ENCODE peak calls at places on chromosome 9, in seven cellular contexts. G is heart right ventricle, L is fibroblast of lung, E is tibial artery, W is Peyer's patch, S is tibial nerve, N is aorta. J is an unnamed sample. For H3K36me3, the result is how much of the 10 kb centered on the place peaks cover.

GRCh38 chr9:17744786-17745185 is 165.9 kb downstream of the SH3GL2 start:
- DNase-seq in G (no peak), L (peak), E (no peak), W (no peak), S (no peak), N (no peak), J (no peak)

GRCh38 chr9:4293293-4293931 is 6.5 kb downstream of the GLIS3 start:
- DNase-seq in G (no peak), L (peak), E (no peak), W (no peak), S (no peak), N (no peak), J (no peak)

GRCh38 chr9:111896942-111897830 is 572 bp downstream of the UGCG start:
- DNase-seq in G (peak), L (peak), E (peak), W (peak), S (peak), N (peak), J (peak)

GRCh38 chr9:104780796-104781395 is 17.0 kb downstream of the NIPSNAP3B start:
- DNase-seq in G (no peak), L (peak), E (no peak), W (no peak), S (no peak), N (no peak), J (no peak)

GRCh38 chr9:119963798-119964372 is 594.6 kb upstream of the BRINP1 start:
- DNase-seq in G (no peak), L (peak), E (no peak), W (no peak), S (no peak), N (no peak), J (no peak)

GRCh38 chr9:117232991-117233390 is 181.9 kb downstream of the ASTN2 start:
- DNase-seq in G (no peak), L (no peak), E (no peak), W (no peak), S (no peak), N (no peak), J (no peak)

GRCh38 chr9:112042244-112042638 is 132.9 kb downstream of the SUSD1 start:
- DNase-seq in G (no peak), L (no peak), E (no peak), W (no peak), S (no peak), N (no peak), J (no peak)

GRCh38 chr9:117704597-117704996 is 394 bp downstream of the TLR4 start:
- DNase-seq in G (no peak), L (no peak), E (no peak), W (no peak), S (no peak), N (no peak), J (no peak)

GRCh38 chr9:100472725-100473261 is at the start of gene TMEFF1:
- DNase-seq in G (no peak), L (peak), E (no peak), W (no peak), S (no peak), N (peak), J (no peak)

GRCh38 chr9:36592801-36593583 is 20.3 kb downstream of the MELK start:
- DNase-seq in G (no peak), L (peak), E (no peak), W (no peak), S (no peak), N (no peak), J (no peak)

GRCh38 chr9:121529237-121529987 is 29.8 kb upstream of the GGTA1 start:
- DNase-seq in G (peak), L (peak), E (peak), W (peak), S (peak), N (peak), J (no peak)

GRCh38 chr9:35000535-35001284 is 11.2 kb downstream of the DNAJB5 start:
- DNase-seq in G (no peak), L (peak), E (no peak), W (no peak), S (no peak), N (no peak), J (no peak)

GRCh38 chr9:23825700-23826099 is 340 bp downstream of the ELAVL2 start:
- DNase-seq in G (no peak), L (peak), E (no peak), W (no peak), S (no peak), N (no peak), J (no peak)

GRCh38 chr9:4366649-4367330 is 66.9 kb upstream of the GLIS3 start:
- DNase-seq in G (no peak), L (peak), E (no peak), W (peak), S (peak), N (no peak), J (peak)

GRCh38 chr9:107215381-107215780 is 67.7 kb upstream of the RAD23B start:
- DNase-seq in G (no peak), L (peak), E (no peak), W (no peak), S (no peak), N (no peak), J (no peak)

GRCh38 chr9:94945191-94946144 is 219.0 kb downstream of the AOPEP start:
- DNase-seq in G (peak), L (peak), E (peak), W (peak), S (peak), N (peak), J (no peak)

GRCh38 chr9:12464910-12465512 is 228.2 kb upstream of the TYRP1 start:
- DNase-seq in G (no peak), L (peak), E (no peak), W (no peak), S (no peak), N (no peak), J (no peak)

GRCh38 chr9:83955985-83956287 is 24.1 kb downstream of the HNRNPK start:
- DNase-seq in G (no peak), L (no peak), E (no peak), W (peak), S (no peak), N (no peak), J (peak)

GRCh38 chr9:120377268-120378150 is 202.5 kb downstream of the CDK5RAP2 start:
- DNase-seq in G (no peak), L (peak), E (no peak), W (no peak), S (no peak), N (no peak), J (no peak)

GRCh38 chr9:4119778-4120554 is 179.9 kb downstream of the GLIS3 start:
- DNase-seq in G (no peak), L (no peak), E (no peak), W (no peak), S (no peak), N (no peak), J (no peak)

GRCh38 chr9:72656021-72656420 is 134.6 kb downstream of the TMC1 start:
- DNase-seq in G (no peak), L (no peak), E (no peak), W (no peak), S (no peak), N (no peak), J (no peak)

GRCh38 chr9:21677834-21678233 is 124.6 kb upstream of the MTAP start:
- DNase-seq in G (no peak), L (peak), E (no peak), W (no peak), S (no peak), N (no peak), J (no peak)

GRCh38 chr9:137367506-137368430 is 55.2 kb downstream of the EXD3 start:
- DNase-seq in G (no peak), L (no peak), E (no peak), W (peak), S (no peak), N (peak), J (no peak)

GRCh38 chr9:88533951-88534455 is 975 bp upstream of the NXNL2 start:
- DNase-seq in G (no peak), L (peak), E (peak), W (no peak), S (no peak), N (no peak), J (no peak)

GRCh38 chr9:14097215-14097614 is 216.7 kb downstream of the NFIB start:
- DNase-seq in G (peak), L (peak), E (no peak), W (no peak), S (no peak), N (no peak), J (no peak)

GRCh38 chr9:124040186-124040920 is 28.8 kb downstream of the LHX2 start:
- DNase-seq in G (no peak), L (peak), E (no peak), W (no peak), S (no peak), N (no peak), J (no peak)

GRCh38 chr9:126474201-126474765 is 139.4 kb upstream of the LMX1B start:
- DNase-seq in G (no peak), L (peak), E (no peak), W (no peak), S (no peak), N (no peak), J (no peak)

GRCh38 chr9:82923410-82924242 is 139.3 kb downstream of the RASEF start:
- DNase-seq in G (no peak), L (peak), E (no peak), W (no peak), S (no peak), N (no peak), J (no peak)

GRCh38 chr9:113511856-113512761 is 48.6 kb downstream of the RGS3 start:
- DNase-seq in G (no peak), L (peak), E (no peak), W (peak), S (no peak), N (no peak), J (peak)

GRCh38 chr9:14205463-14205862 is 108.5 kb downstream of the NFIB start:
- DNase-seq in G (no peak), L (peak), E (no peak), W (no peak), S (no peak), N (no peak), J (no peak)

GRCh38 chr9:108444400-108445358 is 411.1 kb downstream of the ACTL7B start:
- DNase-seq in G (no peak), L (peak), E (no peak), W (no peak), S (no peak), N (peak), J (no peak)

GRCh38 chr9:128384801-128385492 is 13.8 kb downstream of the URM1 start:
- DNase-seq in G (no peak), L (no peak), E (no peak), W (no peak), S (no peak), N (no peak), J (no peak)

GRCh38 chr9:128382261-128382660 is 11.1 kb downstream of the URM1 start:
- DNase-seq in G (no peak), L (no peak), E (no peak), W (no peak), S (no peak), N (no peak), J (no peak)

GRCh38 chr9:128383007-128383753 is 12.0 kb downstream of the URM1 start:
- DNase-seq in G (no peak), L (no peak), E (no peak), W (no peak), S (no peak), N (no peak), J (no peak)

GRCh38 chr9:128385493-128386205 is 14.5 kb downstream of the URM1 start:
- DNase-seq in G (no peak), L (no peak), E (no peak), W (no peak), S (no peak), N (no peak), J (no peak)

GRCh38 chr9:128383791-128384190 is 12.6 kb downstream of the URM1 start:
- DNase-seq in G (no peak), L (no peak), E (no peak), W (no peak), S (no peak), N (no peak), J (no peak)
- H3K36me3 ChIP-seq in G (half or more), L (under half), E (half or more), W (under half), S (half or more), N (under half), J (under half)

GRCh38 chr9:92279302-92279701 is 14.2 kb downstream of the IARS1 start:
- DNase-seq in G (no peak), L (no peak), E (no peak), W (no peak), S (no peak), N (no peak), J (no peak)
- H3K36me3 ChIP-seq in G (half or more), L (under half), E (half or more), W (under half), S (half or more), N (under half), J (half or more)

DNA sequence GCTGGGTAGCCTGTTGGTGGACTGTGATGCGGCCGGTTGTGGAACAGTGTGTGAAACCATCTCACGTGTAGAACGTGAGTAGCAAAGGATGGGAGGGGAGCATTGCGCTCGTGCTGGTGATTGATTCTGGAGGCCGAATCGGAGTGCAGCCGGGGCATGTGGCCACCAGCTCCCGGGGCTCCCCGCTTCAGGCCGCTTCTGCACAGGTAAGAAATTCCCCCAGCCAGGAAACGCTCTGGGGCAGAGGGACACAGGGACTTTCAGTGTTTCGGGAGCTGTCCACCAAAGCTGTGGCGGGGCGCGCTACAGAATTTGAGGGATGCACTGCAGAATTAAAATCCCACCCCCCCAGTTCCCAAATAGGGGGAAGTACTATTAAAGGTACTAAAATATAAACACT is 41.9 kb downstream of the LAMC3 start:
- DNase-seq in G (no peak), L (no peak), E (no peak), W (no peak), S (no peak), N (no peak), J (no peak)
- H3K36me3 ChIP-seq in G (under half), L (under half), E (under half), W (under half), S (under half), N (under half), J (under half)

DNA sequence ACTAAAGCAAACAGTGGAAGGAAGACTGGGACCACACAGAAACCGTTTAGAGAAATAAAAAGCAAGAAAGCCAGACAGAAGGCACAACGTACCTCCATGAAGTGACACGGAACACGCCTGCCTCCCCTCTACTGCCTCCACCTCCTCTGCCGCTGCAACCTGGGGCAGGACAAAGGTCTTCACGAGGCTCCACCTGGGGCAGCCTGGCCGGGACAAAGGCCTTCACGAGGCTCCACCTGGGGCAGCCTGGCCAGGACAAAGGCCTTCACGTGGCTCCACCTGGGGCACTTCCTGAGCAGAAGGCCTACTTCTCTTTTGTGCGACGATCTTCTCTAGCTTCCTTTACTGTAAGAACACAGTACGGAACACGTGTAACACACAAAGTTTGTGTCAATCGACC is 11.7 kb downstream of the QSOX2 start:
- DNase-seq in G (no peak), L (no peak), E (no peak), W (no peak), S (no peak), N (no peak), J (no peak)
- H3K36me3 ChIP-seq in G (under half), L (under half), E (under half), W (under half), S (under half), N (under half), J (under half)

DNA sequence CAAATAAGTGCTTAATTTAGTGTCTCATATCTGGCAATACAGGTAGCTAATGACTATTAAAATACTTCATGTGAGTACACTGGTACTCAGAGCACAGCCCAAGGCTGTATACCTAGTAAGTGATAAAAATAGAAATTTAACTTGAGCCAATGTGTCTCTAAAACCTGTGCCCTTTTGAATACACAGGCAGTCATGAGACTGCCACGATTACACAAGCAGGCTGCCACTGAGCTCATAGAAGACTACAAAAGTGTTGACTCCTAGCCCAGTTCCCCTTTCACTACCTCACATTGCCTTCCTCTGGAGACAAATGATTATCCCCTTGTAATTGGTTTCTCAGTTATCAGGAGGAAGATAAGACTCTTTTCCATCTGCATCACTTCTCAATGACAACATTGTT is 66.3 kb upstream of the PAPPA start:
- DNase-seq in G (peak), L (peak), E (no peak), W (peak), S (no peak), N (no peak), J (no peak)
- H3K36me3 ChIP-seq in G (under half), L (under half), E (under half), W (under half), S (under half), N (under half), J (under half)

GRCh38 chr9:92035146-92035545 is 80.1 kb downstream of the SPTLC1 start:
- DNase-seq in G (no peak), L (no peak), E (no peak), W (no peak), S (no peak), N (no peak), J (no peak)

GRCh38 chr9:92033307-92033706 is 81.9 kb downstream of the SPTLC1 start:
- DNase-seq in G (no peak), L (no peak), E (no peak), W (no peak), S (no peak), N (no peak), J (no peak)

GRCh38 chr9:92032891-92033290 is 82.3 kb downstream of the SPTLC1 start:
- DNase-seq in G (no peak), L (no peak), E (no peak), W (no peak), S (no peak), N (no peak), J (no peak)

GRCh38 chr9:92035687-92036410 is 79.4 kb downstream of the SPTLC1 start:
- DNase-seq in G (peak), L (no peak), E (no peak), W (no peak), S (no peak), N (no peak), J (no peak)

DNA sequence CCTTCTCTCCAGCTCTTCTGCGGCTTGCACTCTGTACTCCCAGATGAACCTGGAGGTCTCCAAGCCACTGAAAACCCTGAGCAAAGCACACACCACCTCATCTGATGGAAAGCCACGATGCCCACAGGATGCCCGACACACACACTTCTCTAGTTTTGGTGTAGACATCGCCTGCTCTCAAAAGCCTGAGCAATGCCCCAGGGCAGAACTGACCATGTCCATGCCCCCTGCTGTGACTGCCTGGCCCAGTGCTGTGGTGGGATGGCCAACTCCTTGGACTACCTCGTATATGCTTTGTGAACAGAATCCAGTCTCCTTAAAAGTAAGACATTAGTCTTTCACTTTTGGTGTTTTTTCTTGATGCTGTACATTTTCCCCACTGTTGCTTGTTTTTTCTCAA is 81.2 kb downstream of the SPTLC1 start:
- DNase-seq in G (no peak), L (no peak), E (no peak), W (no peak), S (no peak), N (no peak), J (no peak)
- H3K36me3 ChIP-seq in G (half or more), L (under half), E (half or more), W (under half), S (half or more), N (under half), J (under half)